ENCODE peak calls at places on chromosomes 16 and 17, in eight cellular contexts. U is GM04504, V is Ammon's horn, F is psoas muscle, J is fibroblast of the conjunctiva, Q is COLO829, B is T follicular helper cell, S is RPMI8226. D is an unnamed sample.

GRCh38 chr16:9351841-9352434 is 260.5 kb downstream of the HAPSTR1 start:
- DNase-seq in Q (no peak), F (no peak), V (no peak), S (no peak), J (no peak), U (no peak), B (no peak), D (no peak)

GRCh38 chr16:66196770-66197169 is 169.7 kb upstream of the CDH5 start:
- DNase-seq in B (no peak), V (no peak), U (no peak), S (no peak), Q (no peak), J (no peak), F (no peak), D (no peak)

GRCh38 chr17:40318835-40319332 is 9.9 kb downstream of the RARA start:
- DNase-seq in J (no peak), U (no peak), B (no peak), V (no peak), Q (no peak), F (no peak), S (peak; percentile 17), D (no peak)

GRCh38 chr16:56617212-56618085 is 8.1 kb upstream of the MT1E start:
- DNase-seq in Q (no peak), V (peak; percentile 56), F (peak; percentile 91), S (peak; percentile 56), B (peak; percentile 39), U (no peak), J (no peak), D (no peak)

GRCh38 chr16:89200124-89200849 is at the start of gene SLC22A31:
- DNase-seq in V (no peak), Q (no peak), S (peak; percentile 60), J (no peak), F (peak; percentile 35), U (no peak), B (no peak), D (no peak)

GRCh38 chr17:76537578-76538280 is at the start of gene CYGB:
- DNase-seq in Q (no peak), J (no peak), S (no peak), B (no peak), V (no peak), F (peak; percentile 74), U (no peak), D (no peak)

GRCh38 chr17:49707246-49707607 is 537 bp downstream of the SLC35B1 start:
- DNase-seq in S (peak; percentile 19), U (no peak), J (no peak), B (peak; percentile 36), V (no peak), F (no peak), Q (no peak), D (no peak)

GRCh38 chr17:78677303-78678219 is 100.4 kb upstream of the DNAH17 start:
- DNase-seq in S (no peak), J (no peak), V (no peak), Q (no peak), U (no peak), B (no peak), F (peak; percentile 83), D (no peak)

GRCh38 chr17:76075364-76076099 is 951 bp downstream of the GALR2 start:
- DNase-seq in S (no peak), Q (no peak), V (no peak), F (no peak), U (no peak), J (no peak), B (no peak), D (no peak)

GRCh38 chr17:199195-199604 is 17.8 kb upstream of the DOC2B start:
- DNase-seq in J (no peak), B (no peak), V (peak; percentile 36), Q (no peak), U (no peak), F (peak; percentile 51), S (no peak), D (no peak)

GRCh38 chr16:87340198-87340597 is 23.0 kb upstream of the C16orf95 start:
- DNase-seq in S (no peak), V (no peak), Q (no peak), J (no peak), B (no peak), F (no peak), U (no peak), D (no peak)

GRCh38 chr16:58041628-58041955 is 16.0 kb downstream of the MMP15 start:
- DNase-seq in J (no peak), F (no peak), V (no peak), S (no peak), U (no peak), B (no peak), Q (no peak), D (no peak)